ENCODE peak calls at places on chromosomes 3 and 15, in five cellular contexts. One of them, this sample, is unnamed.

GRCh38 chr3:19107719-19108118 is 40.6 kb upstream of the KCNH8 start:
- DNase-seq in adrenal gland: no peak
- DNase-seq in WTC11: no peak
- DNase-seq in thoracic aorta: no peak
- DNase-seq in tibial nerve: no peak
- DNase-seq in this sample: no peak

GRCh38 chr3:161108840-161109239 is 3.7 kb upstream of the B3GALNT1 start:
- DNase-seq in adrenal gland: no peak
- DNase-seq in WTC11: no peak
- DNase-seq in thoracic aorta: no peak
- DNase-seq in tibial nerve: no peak
- DNase-seq in this sample: no peak

GRCh38 chr15:70794596-70795310 is 31.4 kb upstream of the UACA start:
- DNase-seq in adrenal gland: no peak
- DNase-seq in WTC11: no peak
- DNase-seq in thoracic aorta: no peak
- DNase-seq in tibial nerve: no peak
- DNase-seq in this sample: no peak

GRCh38 chr15:78237146-78237545 is 2.8 kb upstream of the ACSBG1 start:
- DNase-seq in adrenal gland: peak
- DNase-seq in WTC11: no peak
- DNase-seq in thoracic aorta: no peak
- DNase-seq in tibial nerve: no peak
- DNase-seq in this sample: no peak

GRCh38 chr3:136250862-136251460 is 821 bp downstream of the PCCB start:
- DNase-seq in adrenal gland: peak
- DNase-seq in WTC11: peak
- DNase-seq in thoracic aorta: peak
- DNase-seq in tibial nerve: peak
- DNase-seq in this sample: no peak

GRCh38 chr3:148757238-148757930 is 59.7 kb downstream of the AGTR1 start:
- DNase-seq in adrenal gland: no peak
- DNase-seq in WTC11: no peak
- DNase-seq in thoracic aorta: no peak
- DNase-seq in tibial nerve: no peak
- DNase-seq in this sample: no peak

GRCh38 chr3:143216709-143217182 is 97.2 kb downstream of the CHST2 start:
- DNase-seq in adrenal gland: no peak
- DNase-seq in WTC11: no peak
- DNase-seq in thoracic aorta: no peak
- DNase-seq in tibial nerve: no peak
- DNase-seq in this sample: no peak

GRCh38 chr3:4753073-4753691 is 226.1 kb upstream of the BHLHE40 start:
- DNase-seq in adrenal gland: no peak
- DNase-seq in WTC11: no peak
- DNase-seq in thoracic aorta: no peak
- DNase-seq in tibial nerve: no peak
- DNase-seq in this sample: no peak

GRCh38 chr15:100036030-100036429 is 302.8 kb upstream of the LYSMD4 start:
- DNase-seq in adrenal gland: no peak
- DNase-seq in WTC11: no peak
- DNase-seq in thoracic aorta: no peak
- DNase-seq in tibial nerve: no peak
- DNase-seq in this sample: no peak

GRCh38 chr3:155093261-155093660 is 13.1 kb downstream of the MME start:
- DNase-seq in adrenal gland: no peak
- DNase-seq in WTC11: no peak
- DNase-seq in thoracic aorta: no peak
- DNase-seq in tibial nerve: no peak
- DNase-seq in this sample: no peak

GRCh38 chr15:88719654-88720053 is 80.8 kb downstream of the ISG20 start:
- DNase-seq in adrenal gland: no peak
- DNase-seq in WTC11: no peak
- DNase-seq in thoracic aorta: no peak
- DNase-seq in tibial nerve: no peak
- DNase-seq in this sample: no peak

GRCh38 chr3:160473978-160474377 is 24.4 kb upstream of the TRIM59 start:
- DNase-seq in adrenal gland: no peak
- DNase-seq in WTC11: no peak
- DNase-seq in thoracic aorta: no peak
- DNase-seq in tibial nerve: no peak
- DNase-seq in this sample: no peak

GRCh38 chr15:88647362-88648105 is 8.7 kb downstream of the ISG20 start:
- DNase-seq in adrenal gland: peak
- DNase-seq in WTC11: no peak
- DNase-seq in thoracic aorta: no peak
- DNase-seq in tibial nerve: no peak
- DNase-seq in this sample: no peak

GRCh38 chr3:160707187-160707789 is 30.3 kb downstream of the ARL14 start:
- DNase-seq in adrenal gland: peak
- DNase-seq in WTC11: no peak
- DNase-seq in thoracic aorta: no peak
- DNase-seq in tibial nerve: no peak
- DNase-seq in this sample: no peak

GRCh38 chr3:159486580-159486979 is 502.1 kb upstream of the IL12A start:
- DNase-seq in adrenal gland: no peak
- DNase-seq in WTC11: peak
- DNase-seq in thoracic aorta: no peak
- DNase-seq in tibial nerve: no peak
- DNase-seq in this sample: no peak

GRCh38 chr3:137542049-137542448 is 222.1 kb upstream of the SOX14 start:
- DNase-seq in adrenal gland: no peak
- DNase-seq in WTC11: no peak
- DNase-seq in thoracic aorta: no peak
- DNase-seq in tibial nerve: no peak
- DNase-seq in this sample: no peak

DNA sequence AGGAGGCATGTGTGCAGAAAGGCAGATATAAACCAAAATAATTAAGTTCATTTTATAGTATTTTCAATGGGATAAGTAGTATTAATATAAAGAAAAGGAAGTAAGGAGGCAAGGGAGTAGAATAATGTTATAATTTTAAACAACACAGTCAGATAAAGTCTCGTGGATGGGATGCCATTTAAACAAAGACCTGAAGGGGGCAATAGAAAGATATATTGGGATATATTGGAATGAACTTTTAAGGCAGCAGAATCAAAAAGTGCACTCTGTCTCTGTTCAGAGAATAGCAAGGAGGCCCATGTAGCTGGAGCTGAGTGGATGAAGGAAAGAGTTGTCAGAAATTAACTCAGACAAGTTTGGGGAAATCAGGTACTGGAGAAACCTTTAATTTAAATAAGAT is 158.7 kb downstream of the CGGBP1 start:
- DNase-seq in adrenal gland: no peak
- DNase-seq in WTC11: no peak
- DNase-seq in thoracic aorta: no peak
- DNase-seq in tibial nerve: no peak
- DNase-seq in this sample: no peak
- TF ChIP-seq CTCF in adrenal gland: no peak
- TF ChIP-seq CTCF in WTC11: no peak
- TF ChIP-seq CTCF in thoracic aorta: no peak
- TF ChIP-seq CTCF in tibial nerve: no peak
- TF ChIP-seq CTCF in this sample: no peak

GRCh38 chr3:108381531-108381930 is 85.2 kb downstream of the HHLA2 start:
- DNase-seq in adrenal gland: no peak
- DNase-seq in WTC11: no peak
- DNase-seq in thoracic aorta: no peak
- DNase-seq in tibial nerve: no peak
- DNase-seq in this sample: no peak
- TF ChIP-seq CTCF in adrenal gland: no peak
- TF ChIP-seq CTCF in WTC11: no peak
- TF ChIP-seq CTCF in thoracic aorta: no peak
- TF ChIP-seq CTCF in tibial nerve: no peak
- TF ChIP-seq CTCF in this sample: no peak

GRCh38 chr15:66705277-66705927 is 3.4 kb downstream of the SMAD6 start:
- DNase-seq in adrenal gland: no peak
- DNase-seq in WTC11: no peak
- DNase-seq in thoracic aorta: no peak
- DNase-seq in tibial nerve: no peak
- DNase-seq in this sample: no peak

GRCh38 chr15:66707310-66708160 is 5.5 kb downstream of the SMAD6 start:
- DNase-seq in adrenal gland: no peak
- DNase-seq in WTC11: peak
- DNase-seq in thoracic aorta: no peak
- DNase-seq in tibial nerve: no peak
- DNase-seq in this sample: peak

GRCh38 chr15:66706840-66707239 is 4.8 kb downstream of the SMAD6 start:
- DNase-seq in adrenal gland: no peak
- DNase-seq in WTC11: no peak
- DNase-seq in thoracic aorta: no peak
- DNase-seq in tibial nerve: no peak
- DNase-seq in this sample: no peak

GRCh38 chr15:66704783-66705113 is 2.7 kb downstream of the SMAD6 start:
- DNase-seq in adrenal gland: no peak
- DNase-seq in WTC11: no peak
- DNase-seq in thoracic aorta: no peak
- DNase-seq in tibial nerve: no peak
- DNase-seq in this sample: no peak

GRCh38 chr15:66706225-66706732 is 4.2 kb downstream of the SMAD6 start:
- DNase-seq in adrenal gland: no peak
- DNase-seq in WTC11: peak
- DNase-seq in thoracic aorta: no peak
- DNase-seq in tibial nerve: no peak
- DNase-seq in this sample: no peak
- TF ChIP-seq CTCF in adrenal gland: peak
- TF ChIP-seq CTCF in WTC11: peak
- TF ChIP-seq CTCF in thoracic aorta: peak
- TF ChIP-seq CTCF in tibial nerve: no peak
- TF ChIP-seq CTCF in this sample: peak

GRCh38 chr3:113531826-113532697 is at the start of gene SIDT1:
- DNase-seq in adrenal gland: peak
- DNase-seq in WTC11: peak
- DNase-seq in thoracic aorta: no peak
- DNase-seq in tibial nerve: no peak
- DNase-seq in this sample: no peak
- TF ChIP-seq CTCF in adrenal gland: peak
- TF ChIP-seq CTCF in WTC11: no peak
- TF ChIP-seq CTCF in thoracic aorta: no peak
- TF ChIP-seq CTCF in tibial nerve: peak
- TF ChIP-seq CTCF in this sample: no peak

GRCh38 chr15:51735211-51735610 is 2.2 kb downstream of the LYSMD2 start:
- DNase-seq in adrenal gland: no peak
- DNase-seq in WTC11: no peak
- DNase-seq in thoracic aorta: no peak
- DNase-seq in tibial nerve: no peak
- DNase-seq in this sample: no peak
- TF ChIP-seq CTCF in adrenal gland: no peak
- TF ChIP-seq CTCF in WTC11: no peak
- TF ChIP-seq CTCF in thoracic aorta: no peak
- TF ChIP-seq CTCF in tibial nerve: no peak
- TF ChIP-seq CTCF in this sample: no peak

DNA sequence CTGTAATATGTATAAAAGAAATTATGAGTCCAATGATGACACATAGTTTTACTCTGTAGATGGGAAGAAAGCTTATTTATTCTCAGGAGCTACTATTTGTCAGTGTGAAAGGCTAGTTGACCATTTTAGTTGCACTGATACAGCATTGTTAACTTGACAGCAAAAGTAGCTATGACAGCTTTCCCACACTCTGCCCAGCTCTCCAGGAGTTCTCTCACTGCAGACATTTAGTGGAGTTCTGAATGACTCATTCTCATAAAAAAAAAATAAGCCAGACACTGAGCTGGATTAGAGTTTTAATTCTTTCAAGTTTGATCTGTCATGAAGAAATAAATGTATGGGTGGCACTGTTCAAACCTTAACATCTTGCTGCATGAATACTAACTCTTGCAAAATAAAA is 77.2 kb upstream of the CFAP20DC start:
- DNase-seq in adrenal gland: no peak
- DNase-seq in WTC11: no peak
- DNase-seq in thoracic aorta: no peak
- DNase-seq in tibial nerve: no peak
- DNase-seq in this sample: no peak
- TF ChIP-seq CTCF in adrenal gland: no peak
- TF ChIP-seq CTCF in WTC11: no peak
- TF ChIP-seq CTCF in thoracic aorta: no peak
- TF ChIP-seq CTCF in tibial nerve: no peak
- TF ChIP-seq CTCF in this sample: no peak

DNA sequence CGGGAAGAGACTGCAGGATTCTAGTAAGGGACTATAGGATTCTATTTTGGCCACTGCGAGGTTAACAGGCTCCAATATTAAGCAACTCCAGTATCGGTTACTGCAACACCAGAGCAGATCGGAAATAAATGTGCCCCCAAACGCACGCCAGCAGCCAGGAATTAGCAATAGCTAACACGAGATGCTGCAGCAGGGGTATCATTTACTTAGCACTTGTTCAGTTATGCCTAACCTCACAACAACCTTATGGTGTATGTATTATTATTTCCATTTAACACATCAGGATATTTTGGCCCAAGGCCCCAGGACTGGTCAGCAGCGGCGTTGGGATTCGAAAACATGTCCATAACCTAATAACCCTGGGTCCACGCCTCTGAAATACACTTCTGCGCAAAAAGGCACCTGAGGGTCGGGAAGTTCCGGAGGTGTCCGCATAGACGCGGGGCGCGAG is 795 bp downstream of the PIK3CB start:
- DNase-seq in adrenal gland: peak
- DNase-seq in WTC11: no peak
- DNase-seq in thoracic aorta: no peak
- DNase-seq in tibial nerve: no peak
- DNase-seq in this sample: no peak
- TF ChIP-seq CTCF in adrenal gland: no peak
- TF ChIP-seq CTCF in WTC11: no peak
- TF ChIP-seq CTCF in thoracic aorta: peak
- TF ChIP-seq CTCF in tibial nerve: no peak
- TF ChIP-seq CTCF in this sample: no peak

This sample was measured in D721Med.